ENCODE peak calls at places on chromosomes 13 and 19, in nine cellular contexts. M is PC-9, K is fibroblast of mammary gland, C is cardiac muscle cell, F is body of pancreas, U is cardiac fibroblast, N is astrocyte of the cerebellum, W is AG10803, Q is prostate gland. D is an unnamed sample.

GRCh38 chr13:27432612-27433210 is 8.3 kb downstream of the GTF3A start:
- DNase-seq in N (no peak), Q (no peak), K (no peak), U (no peak), W (no peak), C (no peak), F (no peak), M (no peak), D (no peak)

GRCh38 chr19:3809881-3810707 is 23.9 kb upstream of the MATK start:
- DNase-seq in W (no peak), F (no peak), N (no peak), K (no peak), M (no peak), Q (no peak), U (no peak), C (no peak), D (no peak)

GRCh38 chr19:896999-897398 is 3.7 kb downstream of the RNU6-9 start:
- DNase-seq in K (no peak), F (no peak), M (no peak), N (no peak), C (no peak), U (no peak), Q (no peak), W (no peak), D (no peak)

GRCh38 chr13:21124853-21125252 is 51.5 kb downstream of the SKA3 start:
- DNase-seq in M (peak; percentile 78), C (peak; percentile 61), Q (peak; percentile 31), F (peak; percentile 34), W (peak; percentile 39), N (no peak), K (no peak), U (peak; percentile 43), D (peak; percentile 24)

GRCh38 chr19:8638078-8638619 is 7.7 kb downstream of the NFILZ start:
- DNase-seq in N (peak; percentile 92), U (peak; percentile 37), K (no peak), F (peak; percentile 60), W (peak; percentile 61), M (peak; percentile 51), Q (peak; percentile 19), C (no peak), D (peak; percentile 21)

GRCh38 chr13:30895773-30896172 is 10.3 kb upstream of the MEDAG start:
- DNase-seq in K (peak; percentile 86), W (peak; percentile 95), C (peak; percentile 12), U (peak; percentile 97), F (peak; percentile 23), Q (no peak), N (no peak), M (peak; percentile 41), D (peak; percentile 94)

GRCh38 chr19:11538232-11539036 is at the start of gene CNN1:
- DNase-seq in F (no peak), Q (no peak), N (peak; percentile 15), U (peak; percentile 60), K (peak; percentile 25), C (peak; percentile 91), M (no peak), W (peak; percentile 76), D (peak; percentile 45)

GRCh38 chr19:19538767-19539166 is 702 bp downstream of the CILP2 start:
- DNase-seq in M (peak; percentile 48), W (no peak), Q (no peak), F (no peak), N (no peak), U (no peak), C (no peak), K (no peak), D (no peak)

GRCh38 chr19:30004403-30004802 is 62.4 kb downstream of the URI1 start:
- DNase-seq in N (no peak), K (no peak), M (no peak), Q (no peak), F (no peak), C (no peak), U (no peak), W (no peak), D (no peak)

GRCh38 chr13:111566567-111566966 is 246.1 kb downstream of the TEX29 start:
- DNase-seq in Q (no peak), W (no peak), C (no peak), M (no peak), N (no peak), F (no peak), K (no peak), U (no peak), D (no peak)

DNA sequence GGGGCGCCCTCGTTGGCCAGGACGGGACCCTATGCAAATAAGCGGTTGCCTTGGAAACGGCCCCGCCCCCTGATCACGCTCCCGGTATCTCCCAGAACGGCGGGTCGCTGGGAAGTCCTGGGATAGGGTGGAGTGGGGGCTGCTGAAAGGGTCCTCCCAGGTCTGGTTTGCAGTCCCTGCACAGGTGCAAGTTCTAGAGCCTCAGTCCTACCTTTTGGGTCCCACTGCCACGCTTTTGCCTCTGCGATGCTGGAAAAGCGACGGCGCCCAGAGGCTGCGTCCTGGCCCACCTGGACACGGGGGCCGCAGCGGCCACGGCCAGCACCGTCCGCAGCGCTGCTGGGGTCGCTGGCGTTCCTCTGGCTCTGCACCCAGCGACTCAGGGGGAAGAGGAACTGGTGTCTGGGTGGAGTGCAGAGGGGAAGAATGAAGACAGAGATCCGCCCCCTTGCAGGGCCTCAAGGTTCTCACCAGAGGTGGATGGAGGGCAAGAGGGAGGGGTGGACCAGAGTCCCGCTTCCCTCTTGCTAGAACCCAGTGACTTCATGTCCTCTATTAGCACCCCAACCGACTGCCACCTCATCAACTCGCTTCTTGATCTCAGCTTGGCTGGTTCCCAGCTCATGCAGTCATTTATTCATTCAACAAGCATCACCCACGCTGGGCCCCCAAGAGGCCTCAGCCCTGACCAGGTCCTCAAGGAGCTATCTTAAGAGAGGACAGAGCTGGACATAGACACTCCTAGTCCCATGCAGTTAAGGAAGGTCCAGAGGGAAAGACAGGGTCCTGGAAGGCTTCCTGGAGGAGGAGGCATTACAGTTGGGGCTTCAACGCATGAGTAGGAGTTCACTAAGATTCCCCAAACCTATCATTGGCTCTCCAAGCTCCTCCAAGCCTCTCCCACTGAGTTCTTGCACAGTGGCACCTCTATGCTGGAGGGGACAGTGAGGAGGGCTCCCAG is at the start of gene LRRC25:
- DNase-seq in N (no peak), Q (no peak), M (no peak), K (no peak), C (peak; percentile 54), U (no peak), F (no peak), W (no peak), D (no peak)
- TF ChIP-seq CTCF in N (no peak), Q (no peak), M (no peak), K (no peak), C (no peak), U (no peak), F (no peak), W (no peak), D (no peak)

GRCh38 chr13:46490129-46490528 is 62.8 kb upstream of the LRCH1 start:
- DNase-seq in U (no peak), W (no peak), Q (no peak), C (no peak), M (no peak), K (no peak), N (no peak), F (no peak), D (no peak)

GRCh38 chr13:46487748-46488147 is 65.2 kb upstream of the LRCH1 start:
- DNase-seq in K (no peak), C (no peak), N (no peak), M (no peak), F (no peak), U (no peak), Q (no peak), W (no peak), D (no peak)

GRCh38 chr13:46486270-46486669 is 66.7 kb upstream of the LRCH1 start:
- DNase-seq in K (peak; percentile 55), U (no peak), W (peak; percentile 18), F (no peak), C (no peak), M (no peak), N (no peak), Q (no peak), D (no peak)

GRCh38 chr13:46491641-46492040 is 61.3 kb upstream of the LRCH1 start:
- DNase-seq in U (peak; percentile 11), F (no peak), M (no peak), Q (no peak), N (no peak), C (no peak), K (no peak), W (no peak), D (no peak)

GRCh38 chr13:46489586-46490023 is 63.4 kb upstream of the LRCH1 start:
- DNase-seq in N (peak; percentile 70), U (peak; percentile 95), M (no peak), C (no peak), K (peak; percentile 98), Q (no peak), F (no peak), W (peak; percentile 92), D (peak; percentile 96)
- H3K4me3 ChIP-seq in N (no peak overlapping the region), U (no peak overlapping the region), M (no peak overlapping the region), C (no peak overlapping the region), K (no peak overlapping the region), Q (no peak overlapping the region), F (no peak overlapping the region), W (peak overlapping the region; percentile 41), D (peak overlapping the region; percentile 34)

GRCh38 chr19:36488816-36489138 is 584 bp downstream of the ZNF566 start:
- DNase-seq in K (peak; percentile 6), W (peak; percentile 4), M (peak; percentile 38), Q (no peak), N (no peak), U (peak; percentile 14), C (peak; percentile 14), F (peak; percentile 23), D (no peak)
- TF ChIP-seq CTCF in K (no peak), W (peak; percentile 12), M (no peak), Q (no peak), N (no peak), U (no peak), C (no peak), F (no peak), D (no peak)

DNA sequence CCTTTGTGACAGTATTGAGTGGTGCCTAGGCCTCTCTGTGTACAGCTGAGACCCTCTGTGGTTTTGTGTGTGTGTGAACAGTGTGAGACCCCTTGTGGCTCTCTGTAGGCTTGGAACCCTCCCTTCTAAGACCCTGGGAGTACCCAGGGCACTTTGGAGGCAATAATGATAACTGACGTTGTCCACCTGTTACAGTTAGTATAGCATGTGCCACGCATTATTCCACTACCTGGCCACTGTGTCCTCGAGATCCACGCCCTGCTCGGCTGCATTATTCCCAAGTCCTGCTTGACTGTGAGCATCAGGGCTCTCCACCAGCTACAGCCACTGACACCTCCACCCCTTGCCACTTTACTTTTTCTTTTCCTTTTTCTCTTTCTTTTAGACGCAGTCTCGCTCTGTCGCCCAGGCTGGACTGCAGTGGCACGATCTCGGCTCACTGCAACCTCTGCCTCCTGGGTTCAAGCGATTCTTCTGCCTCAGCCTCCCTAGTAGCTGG is 2.0 kb downstream of the GRAMD1A start:
- DNase-seq in M (no peak), W (no peak), U (no peak), C (no peak), Q (no peak), K (no peak), N (no peak), F (no peak), D (no peak)
- H3K4me3 ChIP-seq in M (no peak overlapping the region), W (no peak overlapping the region), U (peak overlapping the region; percentile 82), C (no peak overlapping the region), Q (no peak overlapping the region), K (no peak overlapping the region), N (no peak overlapping the region), F (no peak overlapping the region), D (peak overlapping the region; percentile 13)

GRCh38 chr13:81760316-81760715 is 1419.4 kb upstream of the SPRY2 start:
- DNase-seq in C (no peak), U (no peak), K (no peak), N (no peak), F (no peak), W (no peak), Q (no peak), M (no peak), D (no peak)
- TF ChIP-seq CTCF in C (no peak), U (no peak), K (no peak), N (no peak), F (no peak), W (no peak), Q (no peak), M (no peak), D (no peak)

GRCh38 chr19:14004619-14005380 is 1.3 kb downstream of the RFX1 start:
- DNase-seq in N (no peak), F (peak; percentile 80), U (peak; percentile 33), M (no peak), C (no peak), W (peak; percentile 42), K (peak; percentile 38), Q (peak; percentile 49), D (peak; percentile 29)
- H3K4me3 ChIP-seq in N (no peak overlapping the region), F (no peak overlapping the region), U (peak overlapping the region; percentile 73), M (no peak overlapping the region), C (no peak overlapping the region), W (peak overlapping the region; percentile 28), K (peak overlapping the region; percentile 27), Q (no peak overlapping the region), D (peak overlapping the region; percentile 32)